ENCODE peak calls at places on chromosomes 4 and X, in eight cellular contexts. N is cardiac muscle cell; Z is CD8-positive, alpha-beta memory T cell; S is mammary epithelial cell; Y is ovary; E is lung; M is mesenchymal stem cell; B is aorta. C is an unnamed sample. For H3K9me3, the result is how much of the 10 kb centered on the place peaks cover.

GRCh38 chr4:6308890-6309643 is 39.4 kb downstream of the WFS1 start:
- DNase-seq in M (no peak), Z (peak), N (peak), S (no peak), E (no peak), Y (peak), B (no peak), C (no peak)

GRCh38 chrX:70444326-70445196 is at the start of gene DLG3:
- DNase-seq in M (peak), N (peak), Z (no peak), S (peak), Y (peak), B (no peak), E (no peak), C (no peak)

GRCh38 chr4:8695237-8696219 is 103.0 kb downstream of the CPZ start:
- DNase-seq in S (no peak), Y (peak), Z (no peak), E (no peak), B (no peak), M (no peak), N (no peak), C (no peak)

GRCh38 chr4:4860803-4861591 is 1.5 kb downstream of the MSX1 start:
- DNase-seq in N (no peak), Y (no peak), Z (no peak), S (no peak), M (peak), E (no peak), B (no peak), C (no peak)

GRCh38 chr4:86523333-86523732 is 70.8 kb upstream of the PTPN13 start:
- DNase-seq in Y (no peak), N (no peak), E (no peak), M (peak), B (no peak), Z (no peak), S (no peak), C (no peak)

GRCh38 chr4:20944961-20945360 is 244.7 kb downstream of the PACRGL start:
- DNase-seq in N (no peak), E (no peak), M (no peak), B (no peak), S (peak), Z (no peak), Y (no peak), C (no peak)

GRCh38 chrX:69285881-69286545 is 120.8 kb upstream of the PJA1 start:
- DNase-seq in E (peak), S (peak), B (peak), M (peak), Y (peak), Z (peak), N (peak), C (peak)

GRCh38 chrX:44012484-44013096 is 39.4 kb upstream of the NDP start:
- DNase-seq in S (peak), Y (no peak), E (peak), N (no peak), B (peak), M (peak), Z (no peak), C (no peak)

GRCh38 chrX:119692241-119693031 is 532 bp downstream of the SEPTIN6 start:
- DNase-seq in M (peak), B (peak), Z (peak), N (peak), Y (no peak), E (no peak), S (peak), C (peak)

GRCh38 chr4:152052431-152053057 is 291.7 kb upstream of the GATB start:
- DNase-seq in N (no peak), Y (no peak), Z (no peak), S (no peak), E (no peak), M (peak), B (no peak), C (no peak)

GRCh38 chr4:24683116-24683515 is 98.8 kb upstream of the DHX15 start:
- DNase-seq in N (no peak), S (no peak), B (no peak), Y (no peak), E (no peak), M (no peak), Z (no peak), C (no peak)

GRCh38 chr4:41658106-41658505 is 90.4 kb downstream of the PHOX2B start:
- DNase-seq in Y (no peak), B (no peak), E (no peak), M (no peak), S (no peak), N (no peak), Z (no peak), C (no peak)

GRCh38 chr4:2799444-2799911 is 6.6 kb downstream of the SH3BP2 start:
- DNase-seq in Z (no peak), B (peak), N (no peak), E (no peak), Y (peak), S (no peak), M (no peak), C (no peak)

GRCh38 chr4:189304755-189305154 is 635.9 kb upstream of the FRG1 start:
- DNase-seq in Z (no peak), M (peak), S (no peak), Y (no peak), N (no peak), E (no peak), B (no peak), C (no peak)

GRCh38 chr4:8665406-8666360 is 73.1 kb downstream of the CPZ start:
- DNase-seq in Z (no peak), Y (no peak), B (no peak), E (no peak), M (no peak), S (no peak), N (no peak), C (no peak)

GRCh38 chr4:73653695-73654106 is 33.5 kb upstream of the RASSF6 start:
- DNase-seq in Z (peak), N (peak), B (no peak), M (peak), Y (peak), S (peak), E (no peak), C (no peak)

GRCh38 chrX:1464282-1465131 is 11.8 kb upstream of the ASMTL start:
- DNase-seq in N (no peak), M (no peak), E (peak), B (no peak), Z (peak), S (no peak), Y (no peak), C (no peak)

GRCh38 chrX:15336023-15336413 is 695 bp upstream of the PIGA start:
- DNase-seq in Y (peak), B (no peak), E (no peak), N (peak), M (peak), S (peak), Z (peak), C (peak)

GRCh38 chr4:43360296-43360695 is 467.8 kb downstream of the GRXCR1 start:
- DNase-seq in Y (no peak), S (no peak), E (no peak), M (no peak), B (no peak), Z (no peak), N (no peak), C (no peak)

GRCh38 chr4:44448548-44449443 is at the start of gene KCTD8:
- DNase-seq in M (peak), E (peak), S (peak), N (peak), Y (peak), Z (peak), B (peak), C (no peak)

GRCh38 chr4:145937990-145938611 is 522 bp downstream of the ZNF827 start:
- DNase-seq in N (peak), Y (peak), S (peak), B (no peak), M (peak), E (no peak), Z (peak), C (peak)

GRCh38 chr4:48483006-48483776 is at the start of gene SLC10A4:
- DNase-seq in B (no peak), S (no peak), M (peak), N (peak), Z (no peak), E (no peak), Y (no peak), C (no peak)

GRCh38 chr4:104942990-104943758 is 203.5 kb upstream of the TET2 start:
- DNase-seq in M (no peak), Z (peak), E (no peak), B (no peak), N (no peak), Y (no peak), S (peak), C (no peak)

GRCh38 chr4:136337216-136337615 is 1195.1 kb downstream of the PCDH18 start:
- DNase-seq in Z (no peak), B (no peak), M (no peak), N (no peak), Y (no peak), E (no peak), S (no peak), C (no peak)

GRCh38 chrX:40090961-40091360 is 6.8 kb downstream of the BCOR start:
- DNase-seq in Z (no peak), Y (no peak), B (no peak), E (no peak), S (no peak), N (no peak), M (no peak), C (no peak)

GRCh38 chr4:98446499-98447375 is 185.6 kb downstream of the RAP1GDS1 start:
- DNase-seq in S (peak), Y (no peak), B (no peak), Z (peak), E (no peak), N (no peak), M (peak), C (peak)

GRCh38 chr4:26520728-26521442 is 30.6 kb upstream of the CCKAR start:
- DNase-seq in S (peak), B (no peak), E (no peak), M (no peak), Z (no peak), Y (no peak), N (no peak), C (no peak)

GRCh38 chrX:29071525-29071924 is 484.3 kb downstream of the IL1RAPL1 start:
- DNase-seq in Y (no peak), M (no peak), N (no peak), B (no peak), Z (no peak), S (no peak), E (no peak), C (no peak)

GRCh38 chr4:179605196-179605595 is 2163.0 kb upstream of the AGA start:
- DNase-seq in Z (no peak), E (no peak), S (no peak), N (no peak), M (no peak), Y (no peak), B (no peak), C (no peak)

GRCh38 chr4:11415409-11416070 is 13.2 kb downstream of the HS3ST1 start:
- DNase-seq in Z (no peak), Y (no peak), B (no peak), N (no peak), S (no peak), E (no peak), M (no peak), C (no peak)

GRCh38 chr4:5789141-5789540 is 78.1 kb downstream of the EVC start:
- DNase-seq in Y (no peak), S (no peak), E (no peak), Z (no peak), B (peak), M (no peak), N (no peak), C (no peak)

GRCh38 chrX:133538148-133538547 is 122.9 kb upstream of the GPC4 start:
- DNase-seq in B (no peak), M (no peak), E (no peak), S (no peak), Z (no peak), N (peak), Y (no peak), C (no peak)

GRCh38 chrX:133534172-133534571 is 118.9 kb upstream of the GPC4 start:
- DNase-seq in S (no peak), Z (no peak), B (no peak), M (no peak), N (no peak), E (no peak), Y (no peak), C (no peak)

GRCh38 chrX:133533249-133533648 is 118.0 kb upstream of the GPC4 start:
- DNase-seq in N (no peak), Z (no peak), Y (no peak), E (no peak), M (no peak), B (no peak), S (no peak), C (no peak)

GRCh38 chrX:133535066-133535465 is 119.8 kb upstream of the GPC4 start:
- DNase-seq in S (no peak), Z (no peak), B (no peak), Y (no peak), E (no peak), M (no peak), N (no peak), C (no peak)

DNA sequence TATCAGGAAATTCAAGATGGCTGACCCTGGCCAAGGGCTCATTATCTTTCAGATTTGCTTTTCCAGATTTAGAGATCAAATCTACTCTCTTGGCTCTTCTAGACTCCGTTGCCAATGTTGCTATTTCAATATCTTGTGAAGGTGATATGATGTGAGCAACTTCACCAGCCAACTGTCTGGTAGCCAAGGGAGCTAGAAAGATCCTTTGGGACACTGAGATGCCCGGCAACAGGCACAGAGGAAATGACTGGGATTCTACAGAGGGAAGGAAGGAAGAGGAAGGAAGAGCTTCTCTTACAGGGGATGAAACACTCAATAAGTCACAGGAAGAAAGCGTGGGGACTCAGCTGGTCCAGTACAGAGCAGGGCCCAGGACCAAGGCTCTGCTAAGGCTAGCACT is 121.9 kb upstream of the GPC4 start:
- DNase-seq in S (no peak), Y (no peak), Z (no peak), N (no peak), E (no peak), B (no peak), M (no peak), C (no peak)
- H3K9me3 ChIP-seq in S (under half), Y (under half), Z (under half), N (under half), E (under half), B (under half), M (under half), C (under half)

GRCh38 chr4:122329876-122330595 is 48.8 kb upstream of the ADAD1 start:
- DNase-seq in B (no peak), E (no peak), Z (no peak), S (peak), Y (no peak), N (no peak), M (peak), C (no peak)

GRCh38 chr4:122328893-122329292 is 49.9 kb upstream of the ADAD1 start:
- DNase-seq in Z (no peak), S (no peak), N (no peak), E (no peak), B (no peak), Y (no peak), M (no peak), C (no peak)

GRCh38 chr4:122331195-122331594 is 47.6 kb upstream of the ADAD1 start:
- DNase-seq in S (no peak), N (no peak), E (no peak), Z (no peak), M (no peak), B (no peak), Y (no peak), C (no peak)

GRCh38 chr4:122326908-122327307 is 51.9 kb upstream of the ADAD1 start:
- DNase-seq in N (no peak), E (no peak), Y (no peak), M (no peak), B (no peak), Z (no peak), S (no peak), C (no peak)
- H3K9me3 ChIP-seq in N (under half), E (under half), Y (under half), M (under half), B (under half), Z (under half), S (under half), C (under half)

DNA sequence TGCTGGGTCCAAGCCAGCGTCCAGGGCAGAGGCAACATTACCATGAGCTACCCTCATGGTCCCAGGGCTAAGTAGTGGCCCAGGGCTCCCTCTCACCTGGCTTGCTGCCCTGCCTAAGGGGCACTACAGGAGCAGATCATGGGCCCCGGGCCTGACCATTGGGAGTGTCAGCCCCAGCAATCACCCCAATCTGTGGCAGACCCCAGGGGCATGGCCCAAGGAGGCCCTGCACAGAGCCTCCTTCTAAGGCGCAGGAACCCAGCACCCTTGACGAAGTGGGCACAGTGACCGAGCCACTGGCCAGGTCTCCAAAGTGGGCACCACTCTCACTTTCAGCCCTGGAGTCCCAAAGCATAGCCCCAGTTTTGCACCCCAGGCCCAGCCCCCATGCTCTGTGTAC is 667.1 kb downstream of the SH3BGRL start:
- DNase-seq in Y (no peak), N (no peak), Z (no peak), E (no peak), M (no peak), B (no peak), S (no peak), C (no peak)
- H3K9me3 ChIP-seq in Y (under half), N (under half), Z (under half), E (under half), M (under half), B (under half), S (under half), C (under half)

GRCh38 chr4:236028-236427 is 69.2 kb downstream of the ZNF732 start:
- DNase-seq in M (no peak), B (no peak), Y (no peak), E (no peak), S (peak), Z (no peak), N (no peak), C (no peak)

DNA sequence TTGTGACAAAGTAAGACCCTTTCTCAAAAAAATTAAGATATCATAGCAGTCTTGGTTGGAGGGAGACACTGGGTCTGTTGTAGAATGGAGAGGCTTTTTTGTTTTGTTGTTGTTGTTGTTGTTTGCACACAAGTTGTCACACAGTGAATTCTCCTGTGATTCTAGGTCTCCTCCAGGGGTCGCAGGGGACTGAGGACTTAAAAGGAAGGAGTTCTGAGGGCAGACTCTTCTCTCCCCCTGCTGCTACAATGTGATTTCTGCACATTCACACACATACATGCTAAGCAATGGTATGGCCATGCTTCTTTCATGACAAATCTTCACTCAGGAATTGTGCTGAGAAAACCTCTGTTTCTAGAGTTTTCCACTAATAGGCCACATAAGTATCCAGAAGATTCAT is 71.1 kb downstream of the ZNF732 start:
- DNase-seq in M (no peak), E (no peak), S (no peak), B (no peak), Z (no peak), Y (no peak), N (no peak), C (no peak)
- H3K9me3 ChIP-seq in M (half or more), E (under half), S (under half), B (under half), Z (under half), Y (under half), N (under half), C (under half)

DNA sequence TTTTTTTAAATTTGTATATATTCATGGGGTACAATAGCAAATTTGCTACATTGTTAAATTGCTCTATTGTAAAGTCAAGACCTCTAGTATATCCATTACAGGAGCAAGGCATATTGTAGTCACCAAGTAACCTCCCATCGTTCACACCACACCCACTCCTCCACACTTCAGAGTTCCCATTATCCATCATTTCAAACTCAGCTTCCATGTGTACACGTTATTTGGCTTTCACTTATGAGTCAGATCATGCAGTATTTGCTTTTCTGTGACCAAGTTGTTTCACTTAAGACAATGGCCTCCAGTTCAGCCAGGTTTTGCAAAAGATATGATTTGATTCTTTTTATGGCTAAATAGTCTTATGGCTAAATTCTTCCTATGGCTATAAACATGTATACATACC is 2614.2 kb downstream of the PCDH7 start:
- DNase-seq in S (no peak), E (no peak), M (no peak), B (no peak), Z (no peak), Y (no peak), N (no peak), C (no peak)
- H3K9me3 ChIP-seq in S (under half), E (under half), M (under half), B (under half), Z (under half), Y (under half), N (under half), C (under half)